ENCODE peak calls at places on chromosome 13, in eight cellular contexts. One of them, this sample, is unnamed. For H3K4me1, the result is how much of the 10 kb centered on the place peaks cover.

GRCh38 chr13:86082116-86082515 is 282.9 kb upstream of the SLITRK6 start:
- DNase-seq in testis: no peak
- DNase-seq in RWPE2: no peak
- DNase-seq in tibial nerve: no peak
- DNase-seq in pancreas: no peak
- DNase-seq in CD8-positive, alpha-beta T cell: no peak
- DNase-seq in MM.1S: no peak
- DNase-seq in lower lobe of right lung: no peak
- DNase-seq in this sample: no peak

GRCh38 chr13:50127017-50127725 is 111.9 kb downstream of the KCNRG start:
- DNase-seq in testis: peak
- DNase-seq in lower lobe of right lung: peak
- DNase-seq in RWPE2: no peak
- DNase-seq in tibial nerve: peak
- DNase-seq in pancreas: no peak
- DNase-seq in CD8-positive, alpha-beta T cell: no peak
- DNase-seq in MM.1S: no peak
- DNase-seq in this sample: peak

GRCh38 chr13:26247608-26248007 is 6.3 kb upstream of the CDK8 start:
- DNase-seq in pancreas: no peak
- DNase-seq in lower lobe of right lung: no peak
- DNase-seq in testis: no peak
- DNase-seq in tibial nerve: no peak
- DNase-seq in MM.1S: no peak
- DNase-seq in CD8-positive, alpha-beta T cell: no peak
- DNase-seq in RWPE2: no peak
- DNase-seq in this sample: no peak

GRCh38 chr13:30463820-30464495 is 1.8 kb downstream of the HMGB1 start:
- DNase-seq in pancreas: peak
- DNase-seq in tibial nerve: peak
- DNase-seq in lower lobe of right lung: peak
- DNase-seq in testis: peak
- DNase-seq in RWPE2: no peak
- DNase-seq in CD8-positive, alpha-beta T cell: peak
- DNase-seq in MM.1S: peak
- DNase-seq in this sample: peak

GRCh38 chr13:102039264-102039663 is 362.6 kb downstream of the FGF14 start:
- DNase-seq in pancreas: no peak
- DNase-seq in tibial nerve: no peak
- DNase-seq in testis: no peak
- DNase-seq in CD8-positive, alpha-beta T cell: no peak
- DNase-seq in RWPE2: no peak
- DNase-seq in MM.1S: no peak
- DNase-seq in lower lobe of right lung: no peak
- DNase-seq in this sample: no peak

GRCh38 chr13:64716936-64717335 is 2513.2 kb downstream of the PCDH9 start:
- DNase-seq in RWPE2: no peak
- DNase-seq in tibial nerve: no peak
- DNase-seq in testis: no peak
- DNase-seq in CD8-positive, alpha-beta T cell: no peak
- DNase-seq in MM.1S: no peak
- DNase-seq in pancreas: no peak
- DNase-seq in lower lobe of right lung: no peak
- DNase-seq in this sample: no peak

GRCh38 chr13:41257535-41257934 is 5.8 kb downstream of the MTRF1 start:
- DNase-seq in MM.1S: no peak
- DNase-seq in CD8-positive, alpha-beta T cell: no peak
- DNase-seq in testis: no peak
- DNase-seq in pancreas: no peak
- DNase-seq in RWPE2: no peak
- DNase-seq in lower lobe of right lung: no peak
- DNase-seq in tibial nerve: no peak
- DNase-seq in this sample: no peak

GRCh38 chr13:77022341-77022740 is 4.6 kb downstream of the FBXL3 start:
- DNase-seq in MM.1S: no peak
- DNase-seq in lower lobe of right lung: no peak
- DNase-seq in pancreas: no peak
- DNase-seq in CD8-positive, alpha-beta T cell: no peak
- DNase-seq in tibial nerve: no peak
- DNase-seq in testis: no peak
- DNase-seq in RWPE2: no peak
- DNase-seq in this sample: no peak

GRCh38 chr13:93857126-93857525 is 622.4 kb downstream of the DCT start:
- DNase-seq in CD8-positive, alpha-beta T cell: no peak
- DNase-seq in lower lobe of right lung: no peak
- DNase-seq in MM.1S: no peak
- DNase-seq in RWPE2: no peak
- DNase-seq in testis: no peak
- DNase-seq in pancreas: no peak
- DNase-seq in tibial nerve: no peak
- DNase-seq in this sample: no peak

GRCh38 chr13:27403252-27403678 is 21.2 kb upstream of the GTF3A start:
- DNase-seq in testis: no peak
- DNase-seq in RWPE2: no peak
- DNase-seq in MM.1S: no peak
- DNase-seq in lower lobe of right lung: no peak
- DNase-seq in CD8-positive, alpha-beta T cell: no peak
- DNase-seq in pancreas: no peak
- DNase-seq in tibial nerve: no peak
- DNase-seq in this sample: no peak

GRCh38 chr13:50038266-50038665 is 23.0 kb downstream of the KCNRG start:
- DNase-seq in testis: no peak
- DNase-seq in MM.1S: no peak
- DNase-seq in pancreas: no peak
- DNase-seq in CD8-positive, alpha-beta T cell: no peak
- DNase-seq in RWPE2: no peak
- DNase-seq in tibial nerve: no peak
- DNase-seq in lower lobe of right lung: no peak
- DNase-seq in this sample: no peak

GRCh38 chr13:91813255-91813654 is 414.8 kb downstream of the GPC5 start:
- DNase-seq in pancreas: no peak
- DNase-seq in RWPE2: no peak
- DNase-seq in MM.1S: no peak
- DNase-seq in CD8-positive, alpha-beta T cell: no peak
- DNase-seq in testis: no peak
- DNase-seq in lower lobe of right lung: no peak
- DNase-seq in tibial nerve: no peak
- DNase-seq in this sample: no peak

GRCh38 chr13:106499113-106499512 is 36.3 kb downstream of the EFNB2 start:
- DNase-seq in RWPE2: no peak
- DNase-seq in CD8-positive, alpha-beta T cell: no peak
- DNase-seq in MM.1S: no peak
- DNase-seq in lower lobe of right lung: no peak
- DNase-seq in pancreas: no peak
- DNase-seq in tibial nerve: no peak
- DNase-seq in testis: no peak
- DNase-seq in this sample: no peak

GRCh38 chr13:106499905-106500304 is 35.6 kb downstream of the EFNB2 start:
- DNase-seq in testis: no peak
- DNase-seq in MM.1S: peak
- DNase-seq in tibial nerve: no peak
- DNase-seq in CD8-positive, alpha-beta T cell: no peak
- DNase-seq in pancreas: no peak
- DNase-seq in lower lobe of right lung: no peak
- DNase-seq in RWPE2: no peak
- DNase-seq in this sample: no peak

GRCh38 chr13:106498571-106498970 is 36.9 kb downstream of the EFNB2 start:
- DNase-seq in pancreas: no peak
- DNase-seq in MM.1S: no peak
- DNase-seq in tibial nerve: no peak
- DNase-seq in RWPE2: no peak
- DNase-seq in lower lobe of right lung: no peak
- DNase-seq in testis: no peak
- DNase-seq in CD8-positive, alpha-beta T cell: no peak
- DNase-seq in this sample: no peak

GRCh38 chr13:106497079-106497478 is 38.4 kb downstream of the EFNB2 start:
- DNase-seq in RWPE2: no peak
- DNase-seq in testis: no peak
- DNase-seq in CD8-positive, alpha-beta T cell: no peak
- DNase-seq in pancreas: no peak
- DNase-seq in MM.1S: no peak
- DNase-seq in lower lobe of right lung: no peak
- DNase-seq in tibial nerve: no peak
- DNase-seq in this sample: no peak

GRCh38 chr13:106498158-106498557 is 37.3 kb downstream of the EFNB2 start:
- DNase-seq in CD8-positive, alpha-beta T cell: no peak
- DNase-seq in MM.1S: no peak
- DNase-seq in lower lobe of right lung: no peak
- DNase-seq in RWPE2: no peak
- DNase-seq in testis: no peak
- DNase-seq in tibial nerve: no peak
- DNase-seq in pancreas: no peak
- DNase-seq in this sample: no peak
- H3K4me1 ChIP-seq in CD8-positive, alpha-beta T cell: under half
- H3K4me1 ChIP-seq in MM.1S: under half
- H3K4me1 ChIP-seq in lower lobe of right lung: half or more
- H3K4me1 ChIP-seq in RWPE2: under half
- H3K4me1 ChIP-seq in testis: under half
- H3K4me1 ChIP-seq in tibial nerve: under half
- H3K4me1 ChIP-seq in pancreas: under half
- H3K4me1 ChIP-seq in this sample: under half

DNA sequence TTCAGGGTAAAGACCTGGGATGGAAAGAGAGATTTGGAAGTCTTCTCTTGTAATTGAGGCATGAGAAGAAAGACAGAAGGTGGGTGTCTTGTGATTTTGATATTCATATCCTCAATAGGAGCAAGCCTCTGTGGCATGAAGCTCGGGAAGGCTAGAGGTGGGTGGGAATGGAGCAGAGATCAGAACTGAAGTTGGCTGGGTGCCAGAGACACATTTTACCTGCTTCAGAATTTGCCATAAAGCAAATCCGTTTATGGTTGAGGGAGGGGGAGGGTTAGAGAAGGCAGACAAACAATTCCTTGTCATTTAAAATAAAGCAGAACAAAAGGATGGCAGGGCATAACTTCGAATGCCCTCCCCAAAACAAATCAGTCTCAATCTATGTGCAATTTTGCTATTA is 305.9 kb downstream of the KLF5 start:
- DNase-seq in RWPE2: no peak
- DNase-seq in lower lobe of right lung: no peak
- DNase-seq in tibial nerve: no peak
- DNase-seq in MM.1S: no peak
- DNase-seq in CD8-positive, alpha-beta T cell: no peak
- DNase-seq in testis: no peak
- DNase-seq in pancreas: no peak
- DNase-seq in this sample: no peak
- H3K27ac ChIP-seq in RWPE2: peak
- H3K27ac ChIP-seq in lower lobe of right lung: no peak
- H3K27ac ChIP-seq in tibial nerve: no peak
- H3K27ac ChIP-seq in MM.1S: no peak
- H3K27ac ChIP-seq in CD8-positive, alpha-beta T cell: no peak
- H3K27ac ChIP-seq in testis: no peak
- H3K27ac ChIP-seq in pancreas: peak
- H3K27ac ChIP-seq in this sample: no peak

GRCh38 chr13:43766766-43767165 is 20.0 kb downstream of the ENOX1 start:
- DNase-seq in pancreas: no peak
- DNase-seq in lower lobe of right lung: no peak
- DNase-seq in MM.1S: no peak
- DNase-seq in RWPE2: no peak
- DNase-seq in tibial nerve: no peak
- DNase-seq in CD8-positive, alpha-beta T cell: no peak
- DNase-seq in testis: no peak
- DNase-seq in this sample: no peak

GRCh38 chr13:43764349-43764748 is 22.4 kb downstream of the ENOX1 start:
- DNase-seq in RWPE2: no peak
- DNase-seq in testis: no peak
- DNase-seq in tibial nerve: no peak
- DNase-seq in CD8-positive, alpha-beta T cell: no peak
- DNase-seq in pancreas: no peak
- DNase-seq in MM.1S: no peak
- DNase-seq in lower lobe of right lung: no peak
- DNase-seq in this sample: no peak

GRCh38 chr13:43767351-43767901 is 19.3 kb downstream of the ENOX1 start:
- DNase-seq in testis: peak
- DNase-seq in lower lobe of right lung: no peak
- DNase-seq in MM.1S: no peak
- DNase-seq in CD8-positive, alpha-beta T cell: no peak
- DNase-seq in tibial nerve: no peak
- DNase-seq in pancreas: no peak
- DNase-seq in RWPE2: no peak
- DNase-seq in this sample: no peak

GRCh38 chr13:43760257-43760656 is 26.5 kb downstream of the ENOX1 start:
- DNase-seq in lower lobe of right lung: no peak
- DNase-seq in RWPE2: no peak
- DNase-seq in CD8-positive, alpha-beta T cell: no peak
- DNase-seq in testis: no peak
- DNase-seq in tibial nerve: no peak
- DNase-seq in MM.1S: no peak
- DNase-seq in pancreas: no peak
- DNase-seq in this sample: no peak

DNA sequence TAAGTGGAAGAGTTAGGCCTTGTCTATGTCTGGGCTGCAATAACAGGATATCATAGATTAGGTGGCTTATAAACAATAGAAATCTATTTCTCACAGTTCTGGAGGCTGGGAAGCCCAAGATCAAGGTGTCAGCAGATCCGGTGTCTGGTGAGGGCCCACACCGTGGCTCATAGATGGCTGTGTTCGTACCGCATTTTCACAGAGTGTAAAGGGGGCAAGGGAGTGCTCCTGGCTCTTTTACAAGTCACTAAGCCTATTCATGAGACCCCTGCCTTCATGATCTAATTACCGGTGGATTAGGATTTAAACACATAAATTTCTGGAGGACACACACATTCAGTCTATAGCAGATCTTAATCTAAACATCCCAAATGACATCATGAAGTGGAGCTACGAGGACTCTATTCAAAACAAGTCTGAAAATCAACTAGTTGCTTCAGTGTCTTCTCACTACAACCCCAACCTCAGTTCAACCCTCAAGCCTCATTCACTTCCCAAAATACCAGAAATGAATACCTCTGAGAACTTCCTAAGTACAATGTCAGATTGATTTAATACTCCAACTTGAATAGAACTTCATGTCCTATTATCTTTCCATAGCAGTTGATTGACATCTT is 23.5 kb downstream of the ENOX1 start:
- DNase-seq in RWPE2: no peak
- DNase-seq in testis: no peak
- DNase-seq in pancreas: no peak
- DNase-seq in lower lobe of right lung: no peak
- DNase-seq in tibial nerve: no peak
- DNase-seq in MM.1S: no peak
- DNase-seq in CD8-positive, alpha-beta T cell: no peak
- DNase-seq in this sample: no peak
- H3K4me1 ChIP-seq in RWPE2: under half
- H3K4me1 ChIP-seq in testis: under half
- H3K4me1 ChIP-seq in pancreas: under half
- H3K4me1 ChIP-seq in lower lobe of right lung: under half
- H3K4me1 ChIP-seq in tibial nerve: under half
- H3K4me1 ChIP-seq in MM.1S: under half
- H3K4me1 ChIP-seq in CD8-positive, alpha-beta T cell: under half
- H3K4me1 ChIP-seq in this sample: under half

DNA sequence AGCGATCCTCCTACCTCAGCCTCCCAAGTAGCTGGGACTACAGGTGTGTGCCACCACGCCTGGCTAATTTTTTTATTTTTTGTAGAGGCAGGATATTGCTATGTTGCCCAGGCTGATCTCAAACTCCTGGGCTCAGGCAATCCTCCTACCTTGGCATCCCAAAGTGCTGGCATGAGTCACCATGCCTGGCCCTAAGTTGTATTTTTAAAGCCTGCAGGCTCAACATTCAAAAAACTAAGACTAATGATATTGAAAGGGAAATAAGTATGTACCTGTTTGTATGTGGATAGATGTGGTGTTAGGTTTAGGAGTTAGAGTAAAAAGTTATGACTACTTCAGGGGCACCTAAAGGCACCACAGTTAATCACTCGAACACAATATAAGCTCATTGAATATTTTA is 5.4 kb upstream of the IPO5 start:
- DNase-seq in tibial nerve: no peak
- DNase-seq in lower lobe of right lung: no peak
- DNase-seq in CD8-positive, alpha-beta T cell: no peak
- DNase-seq in MM.1S: no peak
- DNase-seq in RWPE2: no peak
- DNase-seq in testis: no peak
- DNase-seq in pancreas: no peak
- DNase-seq in this sample: no peak
- H3K27ac ChIP-seq in tibial nerve: no peak
- H3K27ac ChIP-seq in lower lobe of right lung: no peak
- H3K27ac ChIP-seq in CD8-positive, alpha-beta T cell: no peak
- H3K27ac ChIP-seq in MM.1S: no peak
- H3K27ac ChIP-seq in RWPE2: peak
- H3K27ac ChIP-seq in testis: no peak
- H3K27ac ChIP-seq in pancreas: no peak
- H3K27ac ChIP-seq in this sample: no peak

This sample was measured in CD4-positive, alpha-beta memory T cell.